ENCODE peak calls at places on chromosomes 5 and 9, in four cellular contexts. I is GM23248, L is PC-3, Y is K562. K is an unnamed sample. For H3K79me2, the result is how much of the 10 kb centered on the place peaks cover.

GRCh38 chr5:174418809-174419522 is 305.4 kb upstream of the MSX2 start:
- DNase-seq in Y (no peak), I (peak), L (no peak), K (peak)

GRCh38 chr5:42516282-42517042 is 93.2 kb downstream of the GHR start:
- DNase-seq in I (no peak), L (no peak), Y (no peak), K (no peak)

GRCh38 chr5:1765141-1765879 is 34.3 kb downstream of the MRPL36 start:
- DNase-seq in Y (no peak), I (no peak), L (no peak), K (no peak)

GRCh38 chr9:134200730-134201129 is 36.4 kb upstream of the RNU6ATAC start:
- DNase-seq in L (no peak), I (no peak), Y (no peak), K (no peak)

GRCh38 chr9:8879284-8879683 is 1079.7 kb upstream of the DMAC1 start:
- DNase-seq in Y (no peak), I (no peak), L (no peak), K (no peak)

GRCh38 chr5:179887095-179887494 is 20.6 kb downstream of the TBC1D9B start:
- DNase-seq in L (no peak), Y (no peak), I (no peak), K (no peak)

GRCh38 chr5:61280766-61281427 is 51.2 kb upstream of the ZSWIM6 start:
- DNase-seq in Y (no peak), I (no peak), L (peak), K (no peak)

GRCh38 chr5:78504726-78505431 is 143.7 kb downstream of the LHFPL2 start:
- DNase-seq in Y (no peak), L (peak), I (peak), K (no peak)

GRCh38 chr5:15183520-15183919 is 311.9 kb upstream of the ANKH start:
- DNase-seq in Y (no peak), L (peak), I (peak), K (peak)

GRCh38 chr9:100455470-100455869 is 17.5 kb upstream of the TMEFF1 start:
- DNase-seq in Y (no peak), I (peak), L (no peak), K (no peak)

GRCh38 chr9:3136999-3137675 is 293.2 kb upstream of the PUM3 start:
- DNase-seq in L (no peak), Y (no peak), I (peak), K (no peak)

GRCh38 chr5:65299841-65300240 is 181.9 kb downstream of the ADAMTS6 start:
- DNase-seq in Y (no peak), I (no peak), L (no peak), K (no peak)

GRCh38 chr9:116580853-116581252 is 106.3 kb upstream of the TRIM32 start:
- DNase-seq in I (no peak), L (no peak), Y (no peak), K (no peak)

GRCh38 chr5:139012170-139012569 is 137.0 kb upstream of the LRRTM2 start:
- DNase-seq in Y (no peak), I (no peak), L (no peak), K (peak)

GRCh38 chr5:176806137-176806536 is 4.2 kb upstream of the UNC5A start:
- DNase-seq in I (peak), L (peak), Y (no peak), K (peak)

GRCh38 chr5:95164869-95165268 is 120.0 kb downstream of the MCTP1 start:
- DNase-seq in Y (no peak), I (no peak), L (no peak), K (no peak)

GRCh38 chr5:10702040-10702629 is 58.9 kb downstream of the DAP start:
- DNase-seq in L (peak), Y (peak), I (peak), K (no peak)

DNA sequence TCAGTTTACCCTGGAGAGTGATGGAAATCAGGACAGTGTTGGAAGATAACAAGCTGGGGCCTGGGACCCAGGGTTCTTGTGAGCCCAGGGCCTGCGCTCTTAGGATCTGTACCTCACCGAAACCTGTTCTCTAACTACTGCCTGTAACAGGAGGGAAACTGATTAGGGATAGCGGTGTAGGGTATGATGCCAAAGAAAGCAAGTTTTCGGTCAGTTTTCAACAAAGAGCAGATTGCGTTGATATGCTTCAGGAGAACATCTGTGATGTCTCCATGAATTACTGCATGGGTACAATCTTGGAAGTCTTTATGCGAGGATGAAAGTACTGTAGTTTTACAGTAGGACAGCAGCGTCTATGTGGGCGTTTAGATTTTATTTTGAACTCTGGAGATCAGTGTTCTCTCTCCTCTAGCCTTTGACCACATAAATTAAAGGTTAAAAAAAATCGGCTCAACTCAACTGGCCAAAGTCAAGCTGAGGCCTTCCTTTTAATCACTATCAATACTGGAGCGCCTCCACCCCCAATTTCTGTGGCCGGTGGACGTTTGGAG is 3.1 kb downstream of the NFIL3 start:
- DNase-seq in I (peak), Y (no peak), L (no peak), K (no peak)
- H3K79me2 ChIP-seq in I (half or more), Y (half or more), L (half or more), K (half or more)

DNA sequence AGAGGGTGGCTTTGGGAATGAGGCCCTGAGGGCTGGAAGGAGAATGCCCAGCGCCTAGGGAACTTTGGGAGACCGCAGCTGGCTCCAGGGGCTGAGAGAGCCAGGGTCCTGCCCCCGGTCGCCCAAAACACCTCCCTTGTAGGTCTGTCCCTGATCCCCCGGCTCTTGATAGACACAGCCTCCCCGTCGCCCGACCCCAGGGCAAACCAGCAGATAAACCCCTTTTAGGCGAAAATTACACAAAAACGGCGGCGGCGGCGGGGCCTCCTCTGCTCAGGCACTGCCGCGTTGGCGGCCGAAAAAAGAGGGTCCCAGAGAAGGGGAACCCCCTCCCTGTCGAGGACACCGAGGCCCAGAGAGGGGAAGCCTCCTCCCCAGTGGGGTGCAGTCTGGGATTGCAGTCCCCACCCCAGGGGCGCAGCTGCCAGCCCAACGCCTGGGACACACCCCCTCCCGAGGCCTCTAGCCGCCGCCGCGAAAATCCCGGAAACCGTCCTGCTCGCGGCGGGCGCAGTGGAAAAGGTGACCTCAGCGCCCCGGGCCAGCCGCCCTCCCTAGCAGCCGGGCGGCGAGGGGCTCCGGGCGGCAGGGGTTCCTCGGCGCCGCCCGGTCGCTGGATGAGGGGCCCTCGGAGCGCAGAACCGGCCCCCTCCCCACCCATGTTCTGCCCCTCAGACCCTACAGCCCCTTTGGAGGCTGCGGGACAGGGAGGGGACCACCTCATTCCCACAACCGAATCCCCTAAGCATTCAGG is 3.1 kb upstream of the BARX1 start:
- DNase-seq in Y (no peak), I (no peak), L (no peak), K (peak)
- H3K4me3 ChIP-seq in Y (no peak), I (no peak), L (no peak), K (peak)

DNA sequence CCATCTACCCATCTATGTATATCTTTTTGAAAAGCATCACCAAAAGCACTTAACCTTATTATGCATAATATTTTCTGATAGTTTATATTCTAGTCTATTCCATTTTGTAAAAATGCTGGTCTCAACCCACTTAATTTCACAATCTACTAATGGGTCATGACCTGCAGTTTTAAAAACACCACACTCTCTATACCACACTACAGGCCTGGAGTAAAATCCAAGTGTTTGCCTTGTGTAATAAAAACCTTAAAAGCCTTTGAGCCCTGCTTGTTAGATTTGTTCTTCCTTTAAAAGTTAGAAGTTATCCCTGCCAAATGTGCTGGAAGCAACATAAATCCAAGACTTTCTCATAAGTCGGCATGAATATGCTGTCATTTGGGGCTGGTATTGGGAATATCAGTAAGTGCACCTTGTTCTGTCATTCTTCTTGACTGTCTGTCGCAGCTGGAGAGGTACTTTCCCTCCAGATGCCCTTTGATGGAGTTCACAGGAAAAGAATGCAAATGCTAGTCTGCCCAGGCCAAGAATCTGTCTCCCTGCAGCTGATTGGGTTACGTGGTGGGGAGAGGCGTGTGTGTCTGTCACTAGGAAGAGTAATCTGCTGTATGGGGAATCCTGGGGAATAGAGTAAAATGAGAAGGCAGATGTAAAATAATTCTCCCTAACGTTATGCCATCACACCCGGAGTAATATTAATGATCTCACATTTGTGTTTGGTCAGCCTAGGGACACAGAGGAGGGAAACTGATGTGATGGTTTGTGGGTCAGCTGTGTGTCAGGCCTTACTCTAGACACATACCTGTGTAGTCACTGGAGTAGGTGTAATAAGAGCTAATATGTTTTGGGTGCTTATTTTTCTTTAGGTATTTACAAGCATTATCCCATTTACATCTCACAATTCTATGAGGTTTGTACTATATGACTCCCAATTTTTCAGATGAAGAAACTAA is 79.4 kb downstream of the ZNF366 start:
- DNase-seq in Y (no peak), L (no peak), I (peak), K (peak)
- H3K79me2 ChIP-seq in Y (under half), L (under half), I (under half), K (under half)

GRCh38 chr9:129321511-129322021 is 143.5 kb upstream of the IER5L start:
- DNase-seq in I (no peak), L (no peak), Y (no peak), K (no peak)
- H3K4me3 ChIP-seq in I (peak), L (no peak), Y (no peak), K (peak)

GRCh38 chr5:171926311-171926710 is 80.1 kb downstream of the FBXW11 start:
- DNase-seq in Y (no peak), I (no peak), L (no peak), K (peak)
- H3K79me2 ChIP-seq in Y (under half), I (half or more), L (half or more), K (half or more)

DNA sequence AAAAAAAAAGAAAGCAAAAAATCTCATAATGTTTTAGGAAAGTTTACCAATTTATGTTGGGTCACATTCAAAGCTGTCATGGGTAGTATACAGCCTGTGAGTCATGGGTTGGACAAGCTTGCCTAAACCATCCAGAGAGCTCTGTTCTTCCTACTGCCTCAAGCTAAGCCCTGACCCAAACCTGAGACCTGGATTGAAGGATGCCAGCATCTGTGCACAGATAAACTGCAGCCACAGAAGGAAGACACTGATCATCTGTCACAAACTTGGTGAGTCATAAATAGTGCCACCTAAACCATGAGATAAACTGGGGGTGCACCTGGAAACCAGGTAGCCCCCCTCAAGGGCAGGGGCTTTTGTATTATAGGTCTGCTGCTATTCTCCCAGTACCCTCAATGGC is 31.0 kb downstream of the CSF2 start:
- DNase-seq in L (peak), I (peak), Y (no peak), K (no peak)
- H3K4me3 ChIP-seq in L (no peak), I (no peak), Y (no peak), K (no peak)

DNA sequence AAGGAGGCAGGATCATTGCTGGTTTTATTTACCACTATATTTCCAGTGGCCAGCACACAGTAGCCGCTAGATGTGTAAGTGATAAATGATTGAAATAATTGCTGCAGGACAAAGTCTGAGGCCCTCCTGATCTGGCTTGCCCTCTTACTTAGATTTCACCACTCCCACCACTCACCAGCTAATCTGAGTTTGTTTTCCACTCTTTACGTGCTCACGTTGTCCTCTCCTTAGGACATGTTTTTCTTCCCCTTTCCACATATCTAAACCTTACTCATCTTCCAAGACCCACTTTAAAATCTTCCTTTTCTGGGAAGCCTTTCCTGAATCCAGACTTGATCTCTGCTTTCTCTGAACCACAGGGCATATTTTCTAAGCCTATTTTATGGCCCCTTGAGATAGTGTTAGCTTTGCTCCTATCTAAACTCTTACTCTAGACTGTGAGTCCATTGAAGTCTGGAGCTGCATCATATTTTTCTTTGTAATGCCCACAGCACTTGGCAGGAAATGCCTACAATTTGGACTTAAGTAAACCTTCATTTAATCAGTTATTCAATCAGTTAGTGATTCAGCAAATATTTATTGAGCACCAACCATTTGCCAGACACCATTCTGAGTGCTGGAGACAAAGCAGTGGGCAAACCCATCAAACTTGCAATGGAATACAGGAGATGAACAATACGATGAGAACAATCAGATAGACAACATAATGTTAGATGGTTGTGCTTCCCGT is 2.4 kb downstream of the TLR4 start:
- DNase-seq in I (peak), L (no peak), Y (no peak), K (no peak)
- H3K79me2 ChIP-seq in I (under half), L (under half), Y (under half), K (under half)